ENCODE peak calls at places on chromosomes 1 and 21, in seven cellular contexts. One of them, this sample, is unnamed.

GRCh38 chr1:6440198-6441126 is 15.9 kb downstream of the ESPN start:
- DNase-seq in CD8-positive, alpha-beta memory T cell: peak; percentile 72
- DNase-seq in activated CD4-positive, alpha-beta T cell treated with anti-CD3 and anti-CD28 coated beads for 4 hours: peak; percentile 77
- DNase-seq in NCI-H1092: no peak
- DNase-seq in occipital lobe: no peak
- DNase-seq in NCI-H2107: no peak
- DNase-seq in activated CD8-positive, alpha-beta memory T cell treated with anti-CD3 and anti-CD28 coated beads, Interleukin-2, amount 10 ng/mL, durations not matched to agents 7 days and 5 days: peak; percentile 81
- DNase-seq in this sample: peak; percentile 29

GRCh38 chr1:225468270-225469020 is 40.6 kb upstream of the LBR start:
- DNase-seq in NCI-H2107: no peak
- DNase-seq in NCI-H1092: no peak
- DNase-seq in CD8-positive, alpha-beta memory T cell: no peak
- DNase-seq in activated CD4-positive, alpha-beta T cell treated with anti-CD3 and anti-CD28 coated beads for 4 hours: no peak
- DNase-seq in activated CD8-positive, alpha-beta memory T cell treated with anti-CD3 and anti-CD28 coated beads, Interleukin-2, amount 10 ng/mL, durations not matched to agents 7 days and 5 days: no peak
- DNase-seq in occipital lobe: no peak
- DNase-seq in this sample: no peak

GRCh38 chr1:28566931-28567330 is 14.0 kb downstream of the TRNAU1AP start:
- DNase-seq in NCI-H1092: no peak
- DNase-seq in occipital lobe: no peak
- DNase-seq in activated CD8-positive, alpha-beta memory T cell treated with anti-CD3 and anti-CD28 coated beads, Interleukin-2, amount 10 ng/mL, durations not matched to agents 7 days and 5 days: no peak
- DNase-seq in activated CD4-positive, alpha-beta T cell treated with anti-CD3 and anti-CD28 coated beads for 4 hours: no peak
- DNase-seq in NCI-H2107: no peak
- DNase-seq in CD8-positive, alpha-beta memory T cell: no peak
- DNase-seq in this sample: no peak

GRCh38 chr21:26473471-26473870 is 99.6 kb downstream of the CYYR1 start:
- DNase-seq in NCI-H2107: no peak
- DNase-seq in CD8-positive, alpha-beta memory T cell: no peak
- DNase-seq in occipital lobe: no peak
- DNase-seq in activated CD4-positive, alpha-beta T cell treated with anti-CD3 and anti-CD28 coated beads for 4 hours: no peak
- DNase-seq in activated CD8-positive, alpha-beta memory T cell treated with anti-CD3 and anti-CD28 coated beads, Interleukin-2, amount 10 ng/mL, durations not matched to agents 7 days and 5 days: no peak
- DNase-seq in NCI-H1092: no peak
- DNase-seq in this sample: no peak

GRCh38 chr1:201636581-201636980 is 97.7 kb downstream of the NAV1 start:
- DNase-seq in NCI-H2107: no peak
- DNase-seq in CD8-positive, alpha-beta memory T cell: no peak
- DNase-seq in NCI-H1092: no peak
- DNase-seq in activated CD8-positive, alpha-beta memory T cell treated with anti-CD3 and anti-CD28 coated beads, Interleukin-2, amount 10 ng/mL, durations not matched to agents 7 days and 5 days: no peak
- DNase-seq in activated CD4-positive, alpha-beta T cell treated with anti-CD3 and anti-CD28 coated beads for 4 hours: no peak
- DNase-seq in occipital lobe: no peak
- DNase-seq in this sample: peak; percentile 63

GRCh38 chr1:31413405-31414005 is 492 bp downstream of the SERINC2 start:
- DNase-seq in activated CD4-positive, alpha-beta T cell treated with anti-CD3 and anti-CD28 coated beads for 4 hours: no peak
- DNase-seq in NCI-H2107: peak; percentile 21
- DNase-seq in activated CD8-positive, alpha-beta memory T cell treated with anti-CD3 and anti-CD28 coated beads, Interleukin-2, amount 10 ng/mL, durations not matched to agents 7 days and 5 days: no peak
- DNase-seq in occipital lobe: no peak
- DNase-seq in NCI-H1092: no peak
- DNase-seq in CD8-positive, alpha-beta memory T cell: no peak
- DNase-seq in this sample: no peak

GRCh38 chr1:160978510-160978927 is 23.9 kb upstream of the ITLN2 start:
- DNase-seq in NCI-H1092: peak; percentile 9
- DNase-seq in occipital lobe: no peak
- DNase-seq in CD8-positive, alpha-beta memory T cell: no peak
- DNase-seq in NCI-H2107: no peak
- DNase-seq in activated CD4-positive, alpha-beta T cell treated with anti-CD3 and anti-CD28 coated beads for 4 hours: no peak
- DNase-seq in activated CD8-positive, alpha-beta memory T cell treated with anti-CD3 and anti-CD28 coated beads, Interleukin-2, amount 10 ng/mL, durations not matched to agents 7 days and 5 days: no peak
- DNase-seq in this sample: no peak

GRCh38 chr1:78240755-78241154 is 195.0 kb downstream of the GIPC2 start:
- DNase-seq in NCI-H2107: no peak
- DNase-seq in activated CD4-positive, alpha-beta T cell treated with anti-CD3 and anti-CD28 coated beads for 4 hours: no peak
- DNase-seq in activated CD8-positive, alpha-beta memory T cell treated with anti-CD3 and anti-CD28 coated beads, Interleukin-2, amount 10 ng/mL, durations not matched to agents 7 days and 5 days: no peak
- DNase-seq in CD8-positive, alpha-beta memory T cell: no peak
- DNase-seq in occipital lobe: no peak
- DNase-seq in NCI-H1092: no peak
- DNase-seq in this sample: no peak

GRCh38 chr1:26289158-26290059 is 9.5 kb downstream of the SH3BGRL3 start:
- DNase-seq in activated CD4-positive, alpha-beta T cell treated with anti-CD3 and anti-CD28 coated beads for 4 hours: peak; percentile 35
- DNase-seq in NCI-H1092: no peak
- DNase-seq in NCI-H2107: no peak
- DNase-seq in activated CD8-positive, alpha-beta memory T cell treated with anti-CD3 and anti-CD28 coated beads, Interleukin-2, amount 10 ng/mL, durations not matched to agents 7 days and 5 days: peak; percentile 83
- DNase-seq in occipital lobe: peak; percentile 42
- DNase-seq in CD8-positive, alpha-beta memory T cell: no peak
- DNase-seq in this sample: no peak

GRCh38 chr1:198443374-198444233 is 96.9 kb downstream of the ATP6V1G3 start:
- DNase-seq in occipital lobe: no peak
- DNase-seq in CD8-positive, alpha-beta memory T cell: no peak
- DNase-seq in activated CD4-positive, alpha-beta T cell treated with anti-CD3 and anti-CD28 coated beads for 4 hours: no peak
- DNase-seq in NCI-H2107: no peak
- DNase-seq in activated CD8-positive, alpha-beta memory T cell treated with anti-CD3 and anti-CD28 coated beads, Interleukin-2, amount 10 ng/mL, durations not matched to agents 7 days and 5 days: no peak
- DNase-seq in NCI-H1092: no peak
- DNase-seq in this sample: no peak

GRCh38 chr1:201634261-201634660 is 95.3 kb downstream of the NAV1 start:
- DNase-seq in activated CD4-positive, alpha-beta T cell treated with anti-CD3 and anti-CD28 coated beads for 4 hours: no peak
- DNase-seq in CD8-positive, alpha-beta memory T cell: no peak
- DNase-seq in activated CD8-positive, alpha-beta memory T cell treated with anti-CD3 and anti-CD28 coated beads, Interleukin-2, amount 10 ng/mL, durations not matched to agents 7 days and 5 days: no peak
- DNase-seq in NCI-H2107: no peak
- DNase-seq in NCI-H1092: no peak
- DNase-seq in occipital lobe: no peak
- DNase-seq in this sample: no peak

GRCh38 chr1:180229483-180230415 is at the start of gene LHX4:
- DNase-seq in occipital lobe: no peak
- DNase-seq in NCI-H1092: no peak
- DNase-seq in CD8-positive, alpha-beta memory T cell: no peak
- DNase-seq in activated CD4-positive, alpha-beta T cell treated with anti-CD3 and anti-CD28 coated beads for 4 hours: peak; percentile 18
- DNase-seq in NCI-H2107: no peak
- DNase-seq in activated CD8-positive, alpha-beta memory T cell treated with anti-CD3 and anti-CD28 coated beads, Interleukin-2, amount 10 ng/mL, durations not matched to agents 7 days and 5 days: peak; percentile 47
- DNase-seq in this sample: peak; percentile 41

GRCh38 chr1:74771913-74772515 is 39.1 kb downstream of the TYW3 start:
- DNase-seq in occipital lobe: no peak
- DNase-seq in activated CD4-positive, alpha-beta T cell treated with anti-CD3 and anti-CD28 coated beads for 4 hours: no peak
- DNase-seq in activated CD8-positive, alpha-beta memory T cell treated with anti-CD3 and anti-CD28 coated beads, Interleukin-2, amount 10 ng/mL, durations not matched to agents 7 days and 5 days: no peak
- DNase-seq in CD8-positive, alpha-beta memory T cell: no peak
- DNase-seq in NCI-H2107: no peak
- DNase-seq in NCI-H1092: peak; percentile 44
- DNase-seq in this sample: peak; percentile 46

GRCh38 chr1:235888119-235888643 is 21.5 kb upstream of the LYST start:
- DNase-seq in activated CD8-positive, alpha-beta memory T cell treated with anti-CD3 and anti-CD28 coated beads, Interleukin-2, amount 10 ng/mL, durations not matched to agents 7 days and 5 days: peak; percentile 89
- DNase-seq in activated CD4-positive, alpha-beta T cell treated with anti-CD3 and anti-CD28 coated beads for 4 hours: peak; percentile 71
- DNase-seq in NCI-H2107: no peak
- DNase-seq in occipital lobe: no peak
- DNase-seq in NCI-H1092: no peak
- DNase-seq in CD8-positive, alpha-beta memory T cell: peak; percentile 26
- DNase-seq in this sample: no peak

GRCh38 chr1:14478120-14478519 is 120.4 kb upstream of the KAZN start:
- DNase-seq in CD8-positive, alpha-beta memory T cell: no peak
- DNase-seq in occipital lobe: no peak
- DNase-seq in activated CD8-positive, alpha-beta memory T cell treated with anti-CD3 and anti-CD28 coated beads, Interleukin-2, amount 10 ng/mL, durations not matched to agents 7 days and 5 days: no peak
- DNase-seq in NCI-H1092: no peak
- DNase-seq in NCI-H2107: no peak
- DNase-seq in activated CD4-positive, alpha-beta T cell treated with anti-CD3 and anti-CD28 coated beads for 4 hours: no peak
- DNase-seq in this sample: no peak

GRCh38 chr1:9558271-9558945 is 19.1 kb downstream of the SLC25A33 start:
- DNase-seq in occipital lobe: no peak
- DNase-seq in activated CD4-positive, alpha-beta T cell treated with anti-CD3 and anti-CD28 coated beads for 4 hours: no peak
- DNase-seq in activated CD8-positive, alpha-beta memory T cell treated with anti-CD3 and anti-CD28 coated beads, Interleukin-2, amount 10 ng/mL, durations not matched to agents 7 days and 5 days: no peak
- DNase-seq in NCI-H2107: no peak
- DNase-seq in CD8-positive, alpha-beta memory T cell: no peak
- DNase-seq in NCI-H1092: no peak
- DNase-seq in this sample: no peak

GRCh38 chr1:5718716-5719632 is 273.3 kb downstream of the NPHP4 start:
- DNase-seq in occipital lobe: no peak
- DNase-seq in NCI-H2107: no peak
- DNase-seq in NCI-H1092: no peak
- DNase-seq in CD8-positive, alpha-beta memory T cell: no peak
- DNase-seq in activated CD8-positive, alpha-beta memory T cell treated with anti-CD3 and anti-CD28 coated beads, Interleukin-2, amount 10 ng/mL, durations not matched to agents 7 days and 5 days: no peak
- DNase-seq in activated CD4-positive, alpha-beta T cell treated with anti-CD3 and anti-CD28 coated beads for 4 hours: no peak
- DNase-seq in this sample: peak; percentile 35

GRCh38 chr1:25948641-25949040 is 42.4 kb upstream of the STMN1 start:
- DNase-seq in NCI-H2107: no peak
- DNase-seq in activated CD4-positive, alpha-beta T cell treated with anti-CD3 and anti-CD28 coated beads for 4 hours: no peak
- DNase-seq in occipital lobe: no peak
- DNase-seq in NCI-H1092: no peak
- DNase-seq in activated CD8-positive, alpha-beta memory T cell treated with anti-CD3 and anti-CD28 coated beads, Interleukin-2, amount 10 ng/mL, durations not matched to agents 7 days and 5 days: no peak
- DNase-seq in CD8-positive, alpha-beta memory T cell: no peak
- DNase-seq in this sample: no peak

GRCh38 chr1:108877858-108878257 is 1.1 kb downstream of the GPSM2 start:
- DNase-seq in NCI-H2107: no peak
- DNase-seq in occipital lobe: no peak
- DNase-seq in NCI-H1092: no peak
- DNase-seq in CD8-positive, alpha-beta memory T cell: no peak
- DNase-seq in activated CD8-positive, alpha-beta memory T cell treated with anti-CD3 and anti-CD28 coated beads, Interleukin-2, amount 10 ng/mL, durations not matched to agents 7 days and 5 days: no peak
- DNase-seq in activated CD4-positive, alpha-beta T cell treated with anti-CD3 and anti-CD28 coated beads for 4 hours: no peak
- DNase-seq in this sample: peak; percentile 9

GRCh38 chr1:86466109-86466844 is 2.5 kb upstream of the CLCA1 start:
- DNase-seq in NCI-H2107: no peak
- DNase-seq in activated CD4-positive, alpha-beta T cell treated with anti-CD3 and anti-CD28 coated beads for 4 hours: no peak
- DNase-seq in CD8-positive, alpha-beta memory T cell: no peak
- DNase-seq in occipital lobe: no peak
- DNase-seq in activated CD8-positive, alpha-beta memory T cell treated with anti-CD3 and anti-CD28 coated beads, Interleukin-2, amount 10 ng/mL, durations not matched to agents 7 days and 5 days: no peak
- DNase-seq in NCI-H1092: no peak
- DNase-seq in this sample: no peak

GRCh38 chr21:45320991-45321656 is 33.4 kb upstream of the POFUT2 start:
- DNase-seq in NCI-H1092: no peak
- DNase-seq in NCI-H2107: no peak
- DNase-seq in activated CD8-positive, alpha-beta memory T cell treated with anti-CD3 and anti-CD28 coated beads, Interleukin-2, amount 10 ng/mL, durations not matched to agents 7 days and 5 days: no peak
- DNase-seq in occipital lobe: no peak
- DNase-seq in CD8-positive, alpha-beta memory T cell: no peak
- DNase-seq in activated CD4-positive, alpha-beta T cell treated with anti-CD3 and anti-CD28 coated beads for 4 hours: no peak
- DNase-seq in this sample: no peak

GRCh38 chr21:39114871-39115658 is 68.2 kb downstream of the PSMG1 start:
- DNase-seq in NCI-H2107: no peak
- DNase-seq in occipital lobe: no peak
- DNase-seq in NCI-H1092: no peak
- DNase-seq in activated CD8-positive, alpha-beta memory T cell treated with anti-CD3 and anti-CD28 coated beads, Interleukin-2, amount 10 ng/mL, durations not matched to agents 7 days and 5 days: peak; percentile 26
- DNase-seq in activated CD4-positive, alpha-beta T cell treated with anti-CD3 and anti-CD28 coated beads for 4 hours: no peak
- DNase-seq in CD8-positive, alpha-beta memory T cell: no peak
- DNase-seq in this sample: no peak

GRCh38 chr1:5949074-5949760 is 43.0 kb downstream of the NPHP4 start:
- DNase-seq in activated CD8-positive, alpha-beta memory T cell treated with anti-CD3 and anti-CD28 coated beads, Interleukin-2, amount 10 ng/mL, durations not matched to agents 7 days and 5 days: peak; percentile 33
- DNase-seq in occipital lobe: no peak
- DNase-seq in NCI-H1092: no peak
- DNase-seq in NCI-H2107: no peak
- DNase-seq in CD8-positive, alpha-beta memory T cell: no peak
- DNase-seq in activated CD4-positive, alpha-beta T cell treated with anti-CD3 and anti-CD28 coated beads for 4 hours: no peak
- DNase-seq in this sample: no peak

GRCh38 chr1:97209381-97209780 is 487.8 kb downstream of the PTBP2 start:
- DNase-seq in NCI-H1092: no peak
- DNase-seq in occipital lobe: no peak
- DNase-seq in activated CD8-positive, alpha-beta memory T cell treated with anti-CD3 and anti-CD28 coated beads, Interleukin-2, amount 10 ng/mL, durations not matched to agents 7 days and 5 days: no peak
- DNase-seq in NCI-H2107: no peak
- DNase-seq in CD8-positive, alpha-beta memory T cell: no peak
- DNase-seq in activated CD4-positive, alpha-beta T cell treated with anti-CD3 and anti-CD28 coated beads for 4 hours: no peak
- DNase-seq in this sample: no peak

GRCh38 chr1:214337536-214337935 is 56.6 kb downstream of the SMYD2 start:
- DNase-seq in NCI-H2107: no peak
- DNase-seq in occipital lobe: no peak
- DNase-seq in CD8-positive, alpha-beta memory T cell: no peak
- DNase-seq in activated CD4-positive, alpha-beta T cell treated with anti-CD3 and anti-CD28 coated beads for 4 hours: no peak
- DNase-seq in NCI-H1092: no peak
- DNase-seq in activated CD8-positive, alpha-beta memory T cell treated with anti-CD3 and anti-CD28 coated beads, Interleukin-2, amount 10 ng/mL, durations not matched to agents 7 days and 5 days: no peak
- DNase-seq in this sample: no peak

GRCh38 chr1:197199923-197200467 is 53.5 kb upstream of the ASPM start:
- DNase-seq in NCI-H1092: no peak
- DNase-seq in occipital lobe: no peak
- DNase-seq in activated CD4-positive, alpha-beta T cell treated with anti-CD3 and anti-CD28 coated beads for 4 hours: no peak
- DNase-seq in CD8-positive, alpha-beta memory T cell: no peak
- DNase-seq in NCI-H2107: no peak
- DNase-seq in activated CD8-positive, alpha-beta memory T cell treated with anti-CD3 and anti-CD28 coated beads, Interleukin-2, amount 10 ng/mL, durations not matched to agents 7 days and 5 days: no peak
- DNase-seq in this sample: peak; percentile 34

GRCh38 chr1:179881642-179882252 is 338 bp upstream of the TOR1AIP1 start:
- DNase-seq in NCI-H1092: no peak
- DNase-seq in NCI-H2107: no peak
- DNase-seq in activated CD8-positive, alpha-beta memory T cell treated with anti-CD3 and anti-CD28 coated beads, Interleukin-2, amount 10 ng/mL, durations not matched to agents 7 days and 5 days: no peak
- DNase-seq in CD8-positive, alpha-beta memory T cell: no peak
- DNase-seq in occipital lobe: no peak
- DNase-seq in activated CD4-positive, alpha-beta T cell treated with anti-CD3 and anti-CD28 coated beads for 4 hours: no peak
- DNase-seq in this sample: peak; percentile 97

GRCh38 chr1:228837817-228838716 is 102.8 kb downstream of the RHOU start:
- DNase-seq in activated CD8-positive, alpha-beta memory T cell treated with anti-CD3 and anti-CD28 coated beads, Interleukin-2, amount 10 ng/mL, durations not matched to agents 7 days and 5 days: no peak
- DNase-seq in CD8-positive, alpha-beta memory T cell: no peak
- DNase-seq in occipital lobe: no peak
- DNase-seq in NCI-H2107: no peak
- DNase-seq in NCI-H1092: no peak
- DNase-seq in activated CD4-positive, alpha-beta T cell treated with anti-CD3 and anti-CD28 coated beads for 4 hours: no peak
- DNase-seq in this sample: no peak

GRCh38 chr1:33146038-33146437 is 35.8 kb downstream of the TRIM62 start:
- DNase-seq in activated CD8-positive, alpha-beta memory T cell treated with anti-CD3 and anti-CD28 coated beads, Interleukin-2, amount 10 ng/mL, durations not matched to agents 7 days and 5 days: no peak
- DNase-seq in CD8-positive, alpha-beta memory T cell: no peak
- DNase-seq in NCI-H1092: no peak
- DNase-seq in activated CD4-positive, alpha-beta T cell treated with anti-CD3 and anti-CD28 coated beads for 4 hours: no peak
- DNase-seq in NCI-H2107: no peak
- DNase-seq in occipital lobe: no peak
- DNase-seq in this sample: no peak

GRCh38 chr1:38962113-38962512 is 20.5 kb upstream of the RHBDL2 start:
- DNase-seq in NCI-H2107: no peak
- DNase-seq in activated CD4-positive, alpha-beta T cell treated with anti-CD3 and anti-CD28 coated beads for 4 hours: no peak
- DNase-seq in occipital lobe: no peak
- DNase-seq in activated CD8-positive, alpha-beta memory T cell treated with anti-CD3 and anti-CD28 coated beads, Interleukin-2, amount 10 ng/mL, durations not matched to agents 7 days and 5 days: no peak
- DNase-seq in CD8-positive, alpha-beta memory T cell: no peak
- DNase-seq in NCI-H1092: no peak
- DNase-seq in this sample: no peak

GRCh38 chr1:165369255-165369848 is 12.8 kb upstream of the LMX1A start:
- DNase-seq in NCI-H2107: peak; percentile 13
- DNase-seq in activated CD4-positive, alpha-beta T cell treated with anti-CD3 and anti-CD28 coated beads for 4 hours: peak; percentile 34
- DNase-seq in NCI-H1092: peak; percentile 48
- DNase-seq in activated CD8-positive, alpha-beta memory T cell treated with anti-CD3 and anti-CD28 coated beads, Interleukin-2, amount 10 ng/mL, durations not matched to agents 7 days and 5 days: peak; percentile 65
- DNase-seq in occipital lobe: peak; percentile 14
- DNase-seq in CD8-positive, alpha-beta memory T cell: peak; percentile 45
- DNase-seq in this sample: peak; percentile 44

GRCh38 chr1:239647964-239648632 is 261.7 kb downstream of the CHRM3 start:
- DNase-seq in activated CD8-positive, alpha-beta memory T cell treated with anti-CD3 and anti-CD28 coated beads, Interleukin-2, amount 10 ng/mL, durations not matched to agents 7 days and 5 days: no peak
- DNase-seq in activated CD4-positive, alpha-beta T cell treated with anti-CD3 and anti-CD28 coated beads for 4 hours: no peak
- DNase-seq in NCI-H2107: no peak
- DNase-seq in occipital lobe: no peak
- DNase-seq in CD8-positive, alpha-beta memory T cell: no peak
- DNase-seq in NCI-H1092: no peak
- DNase-seq in this sample: no peak

GRCh38 chr21:23801292-23801691 is 1806.0 kb downstream of the MRPL39 start:
- DNase-seq in activated CD8-positive, alpha-beta memory T cell treated with anti-CD3 and anti-CD28 coated beads, Interleukin-2, amount 10 ng/mL, durations not matched to agents 7 days and 5 days: no peak
- DNase-seq in NCI-H2107: no peak
- DNase-seq in activated CD4-positive, alpha-beta T cell treated with anti-CD3 and anti-CD28 coated beads for 4 hours: no peak
- DNase-seq in NCI-H1092: no peak
- DNase-seq in occipital lobe: no peak
- DNase-seq in CD8-positive, alpha-beta memory T cell: no peak
- DNase-seq in this sample: no peak

GRCh38 chr1:36741066-36741465 is 258.4 kb upstream of the CSF3R start:
- DNase-seq in NCI-H2107: no peak
- DNase-seq in occipital lobe: no peak
- DNase-seq in CD8-positive, alpha-beta memory T cell: no peak
- DNase-seq in NCI-H1092: no peak
- DNase-seq in activated CD8-positive, alpha-beta memory T cell treated with anti-CD3 and anti-CD28 coated beads, Interleukin-2, amount 10 ng/mL, durations not matched to agents 7 days and 5 days: no peak
- DNase-seq in activated CD4-positive, alpha-beta T cell treated with anti-CD3 and anti-CD28 coated beads for 4 hours: no peak
- DNase-seq in this sample: no peak

GRCh38 chr1:160168609-160169369 is 17.4 kb downstream of the ATP1A4 start:
- DNase-seq in CD8-positive, alpha-beta memory T cell: no peak
- DNase-seq in occipital lobe: no peak
- DNase-seq in NCI-H2107: no peak
- DNase-seq in activated CD8-positive, alpha-beta memory T cell treated with anti-CD3 and anti-CD28 coated beads, Interleukin-2, amount 10 ng/mL, durations not matched to agents 7 days and 5 days: no peak
- DNase-seq in NCI-H1092: no peak
- DNase-seq in activated CD4-positive, alpha-beta T cell treated with anti-CD3 and anti-CD28 coated beads for 4 hours: no peak
- DNase-seq in this sample: no peak